ENCODE peak calls at places on chromosomes 12 and 14, in seven cellular contexts. C, P, M, T, B, J and W are unnamed samples.

GRCh38 chr14:99034711-99035171 is 237.3 kb downstream of the BCL11B start:
- DNase-seq in M (no peak), T (no peak), J (no peak), P (no peak), C (peak), B (no peak), W (no peak)

GRCh38 chr14:72906316-72906715 is 12.4 kb upstream of the DPF3 start:
- DNase-seq in T (peak), C (no peak), M (no peak), P (no peak), B (no peak), J (no peak), W (peak)

GRCh38 chr12:113298861-113299545 is 35.9 kb downstream of the SLC8B1 start:
- DNase-seq in M (no peak), C (no peak), B (no peak), P (no peak), T (no peak), J (no peak), W (no peak)

GRCh38 chr12:112941528-112942335 is 3.5 kb downstream of the OAS3 start:
- DNase-seq in P (no peak), C (no peak), T (no peak), M (no peak), J (no peak), B (no peak), W (no peak)

GRCh38 chr14:101731187-101732080 is 30.1 kb upstream of the PPP2R5C start:
- DNase-seq in C (no peak), J (peak), M (no peak), T (peak), P (peak), B (peak), W (peak)

GRCh38 chr12:118188690-118189371 is 52.9 kb downstream of the PEBP1 start:
- DNase-seq in J (no peak), M (no peak), T (peak), C (no peak), P (no peak), B (no peak), W (peak)

GRCh38 chr14:87940894-87941293 is 52.1 kb downstream of the GALC start:
- DNase-seq in T (no peak), J (no peak), P (no peak), C (no peak), B (no peak), M (no peak), W (no peak)

GRCh38 chr14:101774006-101774755 is 12.7 kb downstream of the PPP2R5C start:
- DNase-seq in T (no peak), B (no peak), C (no peak), J (no peak), P (no peak), M (no peak), W (no peak)

GRCh38 chr12:43896496-43896895 is 60.6 kb downstream of the TMEM117 start:
- DNase-seq in T (no peak), J (no peak), B (no peak), M (no peak), C (no peak), P (no peak), W (no peak)

GRCh38 chr12:91729543-91729942 is 416.1 kb downstream of the BTG1 start:
- DNase-seq in B (no peak), C (no peak), M (no peak), T (no peak), J (no peak), P (no peak), W (no peak)

GRCh38 chr12:45994736-45995135 is 4.4 kb upstream of the SCAF11 start:
- DNase-seq in T (no peak), P (no peak), B (no peak), C (no peak), M (no peak), J (no peak), W (no peak)

GRCh38 chr14:32683679-32684078 is 255.0 kb upstream of the NPAS3 start:
- DNase-seq in J (no peak), B (no peak), M (no peak), T (no peak), P (no peak), C (no peak), W (no peak)

GRCh38 chr14:104136472-104137296 is 1.7 kb upstream of the KIF26A start:
- DNase-seq in J (no peak), T (no peak), P (no peak), B (no peak), C (peak), M (peak), W (no peak)

GRCh38 chr14:56659964-56660551 is 80.5 kb downstream of the TMEM260 start:
- DNase-seq in J (peak), B (peak), P (no peak), C (no peak), T (peak), M (no peak), W (peak)

GRCh38 chr12:122481861-122482260 is 18.9 kb downstream of the ZCCHC8 start:
- DNase-seq in T (no peak), C (no peak), B (no peak), P (no peak), M (no peak), J (no peak), W (no peak)

GRCh38 chr12:54082402-54082892 is 28.8 kb downstream of the HOXC4 start:
- DNase-seq in P (peak), C (peak), T (no peak), J (no peak), M (peak), B (no peak), W (no peak)

DNA sequence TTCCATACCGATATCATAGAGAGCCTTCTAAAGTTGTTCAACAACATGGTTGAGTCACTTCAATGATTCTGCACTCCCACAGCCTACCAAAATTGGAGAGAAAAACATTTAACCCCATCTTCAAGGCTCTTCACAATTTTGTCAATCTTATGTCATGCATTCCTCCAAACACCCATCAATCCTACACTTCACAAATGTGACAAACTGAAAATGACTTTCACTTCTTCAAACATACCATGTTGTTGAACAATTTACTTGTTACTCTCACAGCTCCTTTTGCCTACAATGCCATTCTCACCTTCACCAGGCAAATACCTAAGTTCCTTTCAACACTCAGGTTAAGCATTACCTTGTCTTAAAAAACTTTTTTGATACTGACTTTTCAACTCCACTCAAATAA is 88.0 kb downstream of the OSBPL8 start:
- DNase-seq in C (no peak), J (peak), B (no peak), M (no peak), P (no peak), T (no peak), W (no peak)
- TF ChIP-seq CTCF in C (no peak), J (no peak), B (no peak), M (no peak), P (no peak), T (no peak), W (no peak)

GRCh38 chr12:69608114-69608513 is 2.6 kb downstream of the LRRC10 start:
- DNase-seq in C (no peak), M (no peak), J (no peak), B (no peak), T (peak), P (no peak), W (no peak)

GRCh38 chr12:69600804-69601203 is 9.9 kb downstream of the LRRC10 start:
- DNase-seq in T (no peak), C (no peak), M (no peak), B (no peak), J (no peak), P (no peak), W (no peak)

GRCh38 chr12:69601962-69602685 is 8.6 kb downstream of the LRRC10 start:
- DNase-seq in T (no peak), M (no peak), C (no peak), J (no peak), B (no peak), P (no peak), W (no peak)

GRCh38 chr12:69598174-69598753 is 12.4 kb downstream of the LRRC10 start:
- DNase-seq in J (no peak), B (no peak), M (no peak), T (no peak), P (no peak), C (no peak), W (no peak)

DNA sequence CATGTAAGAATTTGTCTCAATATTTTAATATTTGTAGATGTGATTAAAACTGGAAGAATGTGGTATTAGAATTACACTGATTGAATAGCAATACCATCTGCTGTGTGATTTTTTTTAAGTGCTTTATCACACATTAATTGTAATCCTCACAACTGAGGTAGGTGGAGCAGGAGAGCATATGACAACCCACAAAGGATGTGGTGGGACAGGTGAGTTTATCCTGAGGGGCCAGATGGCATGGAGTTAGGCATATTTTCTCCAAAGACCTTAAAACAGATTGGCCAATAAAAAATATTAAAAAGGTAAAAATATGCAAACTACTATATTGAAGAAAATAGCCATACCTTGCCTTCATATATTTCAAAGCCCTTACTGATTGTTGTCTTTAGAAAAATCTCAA is 7.8 kb downstream of the LRRC10 start:
- DNase-seq in P (no peak), M (no peak), C (no peak), T (no peak), B (no peak), J (peak), W (no peak)
- TF ChIP-seq CTCF in P (no peak), M (no peak), C (no peak), T (no peak), B (no peak), J (no peak), W (no peak)

GRCh38 chr12:68481181-68481941 is 129.3 kb upstream of the RAP1B start:
- DNase-seq in P (no peak), T (no peak), J (no peak), B (no peak), C (no peak), M (no peak), W (no peak)
- TF ChIP-seq CTCF in P (no peak), T (no peak), J (no peak), B (no peak), C (no peak), M (no peak), W (no peak)

GRCh38 chr12:115543269-115543668 is 734.2 kb downstream of the MED13L start:
- DNase-seq in T (no peak), J (no peak), P (no peak), M (no peak), B (no peak), C (no peak), W (no peak)

GRCh38 chr12:115542656-115543055 is 734.8 kb downstream of the MED13L start:
- DNase-seq in J (no peak), C (no peak), M (no peak), T (no peak), B (no peak), P (no peak), W (no peak)

GRCh38 chr12:115541891-115542361 is 735.6 kb downstream of the MED13L start:
- DNase-seq in T (no peak), P (no peak), J (no peak), C (no peak), M (no peak), B (no peak), W (no peak)
- TF ChIP-seq CTCF in T (no peak), P (no peak), J (no peak), C (no peak), M (no peak), B (no peak), W (no peak)

GRCh38 chr12:108559748-108560147 is 1.2 kb downstream of the SART3 start:
- DNase-seq in M (no peak), B (no peak), P (no peak), C (no peak), T (no peak), J (no peak), W (no peak)
- TF ChIP-seq CTCF in M (no peak), B (no peak), P (no peak), C (no peak), T (no peak), J (peak), W (peak)